ENCODE peak calls at places on chromosomes 1 and 21, in seven cellular contexts. One of them, this sample, is unnamed. For H3K36me3 and H3K4me1, the result is how much of the 10 kb centered on the place peaks cover.

GRCh38 chr1:94104776-94105462 is 16.0 kb downstream of the ABCA4 start:
- DNase-seq in A673: no peak
- DNase-seq in CD8-positive, alpha-beta T cell: no peak
- DNase-seq in DND-41: no peak
- DNase-seq in GM23248: no peak
- DNase-seq in mesendoderm: no peak
- DNase-seq in transverse colon: no peak
- DNase-seq in this sample: no peak

GRCh38 chr1:232969791-232970190 is 19.4 kb downstream of the NTPCR start:
- DNase-seq in A673: no peak
- DNase-seq in CD8-positive, alpha-beta T cell: no peak
- DNase-seq in DND-41: no peak
- DNase-seq in GM23248: no peak
- DNase-seq in mesendoderm: no peak
- DNase-seq in transverse colon: no peak
- DNase-seq in this sample: no peak

GRCh38 chr1:153397924-153398651 is 7.2 kb upstream of the S100A8 start:
- DNase-seq in A673: no peak
- DNase-seq in CD8-positive, alpha-beta T cell: peak
- DNase-seq in DND-41: no peak
- DNase-seq in GM23248: no peak
- DNase-seq in mesendoderm: no peak
- DNase-seq in transverse colon: no peak
- DNase-seq in this sample: no peak

GRCh38 chr21:31921079-31921478 is 48.3 kb downstream of the HUNK start:
- DNase-seq in A673: no peak
- DNase-seq in CD8-positive, alpha-beta T cell: no peak
- DNase-seq in DND-41: no peak
- DNase-seq in GM23248: peak
- DNase-seq in mesendoderm: no peak
- DNase-seq in transverse colon: no peak
- DNase-seq in this sample: no peak

GRCh38 chr1:172778461-172779455 is 119.9 kb downstream of the FASLG start:
- DNase-seq in A673: peak
- DNase-seq in CD8-positive, alpha-beta T cell: no peak
- DNase-seq in DND-41: no peak
- DNase-seq in GM23248: peak
- DNase-seq in mesendoderm: peak
- DNase-seq in transverse colon: no peak
- DNase-seq in this sample: peak

GRCh38 chr1:150186789-150187559 is 37.3 kb downstream of the PLEKHO1 start:
- DNase-seq in A673: peak
- DNase-seq in CD8-positive, alpha-beta T cell: no peak
- DNase-seq in DND-41: peak
- DNase-seq in GM23248: peak
- DNase-seq in mesendoderm: peak
- DNase-seq in transverse colon: no peak
- DNase-seq in this sample: peak

GRCh38 chr1:15627343-15627988 is 10.2 kb downstream of the DDI2 start:
- DNase-seq in A673: no peak
- DNase-seq in CD8-positive, alpha-beta T cell: no peak
- DNase-seq in DND-41: no peak
- DNase-seq in GM23248: peak
- DNase-seq in mesendoderm: no peak
- DNase-seq in transverse colon: no peak
- DNase-seq in this sample: no peak

GRCh38 chr1:239657291-239657690 is 270.9 kb downstream of the CHRM3 start:
- DNase-seq in A673: no peak
- DNase-seq in CD8-positive, alpha-beta T cell: no peak
- DNase-seq in DND-41: no peak
- DNase-seq in GM23248: no peak
- DNase-seq in mesendoderm: no peak
- DNase-seq in transverse colon: no peak
- DNase-seq in this sample: no peak

GRCh38 chr1:228837817-228838716 is 102.8 kb downstream of the RHOU start:
- DNase-seq in A673: no peak
- DNase-seq in CD8-positive, alpha-beta T cell: peak
- DNase-seq in DND-41: no peak
- DNase-seq in GM23248: peak
- DNase-seq in mesendoderm: peak
- DNase-seq in transverse colon: peak
- DNase-seq in this sample: peak

GRCh38 chr1:30998171-30998570 is 67.3 kb downstream of the PUM1 start:
- DNase-seq in A673: no peak
- DNase-seq in CD8-positive, alpha-beta T cell: no peak
- DNase-seq in DND-41: no peak
- DNase-seq in GM23248: no peak
- DNase-seq in mesendoderm: no peak
- DNase-seq in transverse colon: no peak
- DNase-seq in this sample: no peak
- H3K36me3 ChIP-seq in A673: under half
- H3K36me3 ChIP-seq in CD8-positive, alpha-beta T cell: under half
- H3K36me3 ChIP-seq in DND-41: half or more
- H3K36me3 ChIP-seq in GM23248: under half
- H3K36me3 ChIP-seq in mesendoderm: under half
- H3K36me3 ChIP-seq in transverse colon: under half
- H3K36me3 ChIP-seq in this sample: under half

DNA sequence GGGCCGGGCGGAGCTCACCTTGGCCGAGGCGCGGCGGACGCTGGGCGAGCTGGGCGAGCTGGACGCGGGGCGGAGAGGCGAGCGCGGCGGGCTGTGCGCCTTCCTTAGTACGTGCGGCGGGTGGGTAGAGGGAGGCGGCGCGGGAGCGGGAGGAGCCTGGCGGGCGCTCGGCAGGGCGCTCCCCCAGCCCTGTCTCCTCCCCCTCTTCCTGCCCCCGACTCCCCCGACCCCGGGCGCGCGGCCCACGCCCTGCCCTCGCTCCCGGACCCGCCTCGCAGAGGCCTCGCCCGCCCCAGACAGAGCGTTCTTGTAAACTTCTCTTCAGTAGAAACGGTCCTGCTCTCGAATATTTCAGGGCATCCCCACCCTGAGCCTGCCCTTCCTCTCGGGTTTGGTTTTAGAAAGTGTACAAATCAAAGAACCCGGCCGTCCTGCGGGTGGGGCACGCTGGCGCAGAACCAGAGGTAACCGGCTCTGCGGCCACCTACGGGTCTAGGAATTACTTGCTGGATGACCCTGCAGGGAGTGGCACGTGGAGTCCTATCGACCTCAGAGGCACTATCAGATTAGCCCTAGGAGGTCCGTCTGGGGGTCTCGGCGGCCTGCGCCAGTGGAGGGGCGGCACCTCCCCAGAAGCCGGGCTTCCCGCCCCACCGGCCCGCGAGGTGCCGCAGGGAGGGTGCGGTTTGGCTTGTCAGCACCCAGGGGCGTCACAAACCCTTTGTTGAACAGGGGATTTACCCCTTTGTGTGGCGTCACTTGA is at the start of gene S100A10:
- DNase-seq in A673: no peak
- DNase-seq in CD8-positive, alpha-beta T cell: peak
- DNase-seq in DND-41: peak
- DNase-seq in GM23248: peak
- DNase-seq in mesendoderm: peak
- DNase-seq in transverse colon: peak
- DNase-seq in this sample: peak
- H3K4me1 ChIP-seq in A673: under half
- H3K4me1 ChIP-seq in CD8-positive, alpha-beta T cell: under half
- H3K4me1 ChIP-seq in DND-41: under half
- H3K4me1 ChIP-seq in GM23248: under half
- H3K4me1 ChIP-seq in mesendoderm: under half
- H3K4me1 ChIP-seq in transverse colon: half or more
- H3K4me1 ChIP-seq in this sample: under half

GRCh38 chr1:224253721-224254120 is 70.7 kb downstream of the DEGS1 start:
- DNase-seq in A673: peak
- DNase-seq in CD8-positive, alpha-beta T cell: no peak
- DNase-seq in DND-41: no peak
- DNase-seq in GM23248: peak
- DNase-seq in mesendoderm: no peak
- DNase-seq in transverse colon: no peak
- DNase-seq in this sample: no peak

GRCh38 chr1:224252466-224252865 is 69.4 kb downstream of the DEGS1 start:
- DNase-seq in A673: no peak
- DNase-seq in CD8-positive, alpha-beta T cell: no peak
- DNase-seq in DND-41: no peak
- DNase-seq in GM23248: no peak
- DNase-seq in mesendoderm: no peak
- DNase-seq in transverse colon: no peak
- DNase-seq in this sample: peak

GRCh38 chr1:224259986-224260385 is 70.0 kb downstream of the NVL start:
- DNase-seq in A673: no peak
- DNase-seq in CD8-positive, alpha-beta T cell: no peak
- DNase-seq in DND-41: no peak
- DNase-seq in GM23248: peak
- DNase-seq in mesendoderm: no peak
- DNase-seq in transverse colon: no peak
- DNase-seq in this sample: peak

GRCh38 chr1:224258351-224258750 is 71.6 kb downstream of the NVL start:
- DNase-seq in A673: no peak
- DNase-seq in CD8-positive, alpha-beta T cell: no peak
- DNase-seq in DND-41: no peak
- DNase-seq in GM23248: no peak
- DNase-seq in mesendoderm: no peak
- DNase-seq in transverse colon: no peak
- DNase-seq in this sample: no peak

DNA sequence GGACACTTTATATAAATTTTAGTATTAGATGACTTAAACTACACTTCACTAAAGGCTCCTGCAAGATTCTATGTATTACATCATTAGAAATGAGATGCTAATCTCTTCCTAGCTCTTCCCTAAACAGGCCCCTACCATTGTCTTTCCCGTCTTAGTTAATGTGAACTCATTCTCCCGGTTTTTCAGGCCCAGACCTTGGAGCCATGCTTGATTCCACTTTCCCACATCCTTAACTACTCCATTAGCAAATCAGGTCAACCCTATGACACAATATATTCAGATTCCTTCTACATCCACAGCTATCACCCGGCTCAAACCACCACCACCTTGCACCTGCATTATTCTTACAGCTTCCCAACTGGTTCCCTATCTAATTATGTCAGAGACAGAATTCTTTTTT is 73.3 kb downstream of the NVL start:
- DNase-seq in A673: peak
- DNase-seq in CD8-positive, alpha-beta T cell: no peak
- DNase-seq in DND-41: no peak
- DNase-seq in GM23248: no peak
- DNase-seq in mesendoderm: peak
- DNase-seq in transverse colon: no peak
- DNase-seq in this sample: no peak
- H3K36me3 ChIP-seq in A673: under half
- H3K36me3 ChIP-seq in CD8-positive, alpha-beta T cell: under half
- H3K36me3 ChIP-seq in DND-41: under half
- H3K36me3 ChIP-seq in GM23248: under half
- H3K36me3 ChIP-seq in mesendoderm: under half
- H3K36me3 ChIP-seq in transverse colon: under half
- H3K36me3 ChIP-seq in this sample: under half

DNA sequence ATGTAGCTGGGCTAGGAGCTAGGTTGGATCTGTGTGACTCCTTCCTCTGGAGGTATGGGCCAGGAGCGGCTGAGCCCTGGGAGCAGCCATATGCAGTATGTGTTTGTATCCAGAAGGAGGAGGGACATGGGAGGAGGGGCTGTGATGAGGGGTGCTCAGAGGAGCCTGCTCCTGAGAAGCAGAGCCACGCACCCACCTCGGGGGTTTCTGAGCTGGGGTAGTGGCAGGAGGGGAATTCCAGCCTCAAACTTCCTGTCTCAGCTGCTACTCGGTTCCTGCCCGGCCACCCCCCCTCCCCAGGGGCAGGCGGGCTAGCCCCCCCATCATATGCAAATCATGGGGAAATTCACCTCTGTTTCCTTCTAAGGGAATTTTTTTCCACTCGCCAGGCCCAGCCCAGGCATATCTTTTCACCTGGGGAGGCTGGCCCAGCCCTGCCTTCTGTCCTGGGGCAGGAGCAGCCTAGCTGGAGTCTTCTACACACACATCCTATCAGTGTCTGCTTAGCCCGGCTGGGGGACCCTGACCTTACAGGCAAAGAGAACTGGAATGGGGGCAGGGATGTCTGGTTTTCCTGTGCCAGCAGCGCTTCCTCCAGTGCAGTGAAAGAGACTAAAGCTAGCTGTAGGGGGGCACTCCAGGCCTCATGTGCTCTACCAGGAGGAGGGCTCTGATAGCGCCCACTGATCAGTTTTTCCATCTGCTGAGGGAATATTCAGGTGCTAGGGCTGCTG is 3.0 kb downstream of the ZC3H12A start:
- DNase-seq in A673: peak
- DNase-seq in CD8-positive, alpha-beta T cell: peak
- DNase-seq in DND-41: peak
- DNase-seq in GM23248: peak
- DNase-seq in mesendoderm: peak
- DNase-seq in transverse colon: peak
- DNase-seq in this sample: peak
- H3K4me1 ChIP-seq in A673: half or more
- H3K4me1 ChIP-seq in CD8-positive, alpha-beta T cell: half or more
- H3K4me1 ChIP-seq in DND-41: half or more
- H3K4me1 ChIP-seq in GM23248: half or more
- H3K4me1 ChIP-seq in mesendoderm: under half
- H3K4me1 ChIP-seq in transverse colon: half or more
- H3K4me1 ChIP-seq in this sample: half or more

GRCh38 chr1:202204065-202204464 is 10.5 kb downstream of the LGR6 start:
- DNase-seq in A673: no peak
- DNase-seq in CD8-positive, alpha-beta T cell: no peak
- DNase-seq in DND-41: no peak
- DNase-seq in GM23248: no peak
- DNase-seq in mesendoderm: peak
- DNase-seq in transverse colon: no peak
- DNase-seq in this sample: no peak
- H3K36me3 ChIP-seq in A673: under half
- H3K36me3 ChIP-seq in CD8-positive, alpha-beta T cell: under half
- H3K36me3 ChIP-seq in DND-41: under half
- H3K36me3 ChIP-seq in GM23248: under half
- H3K36me3 ChIP-seq in mesendoderm: under half
- H3K36me3 ChIP-seq in transverse colon: under half
- H3K36me3 ChIP-seq in this sample: under half